ENCODE peak calls at places on chromosomes 12 and 14, in four cellular contexts. D, G, E and Q are unnamed samples.

GRCh38 chr14:102554835-102555819 is 37.3 kb upstream of the RCOR1 start:
- DNase-seq in D (peak), G (peak), E (peak), Q (peak)

GRCh38 chr12:103933237-103933636 is 3.0 kb downstream of the HSP90B1 start:
- DNase-seq in D (no peak), G (no peak), E (no peak), Q (peak)

GRCh38 chr12:88951177-88951576 is 370.9 kb upstream of the KITLG start:
- DNase-seq in D (no peak), G (no peak), E (no peak), Q (peak)

GRCh38 chr12:124694250-124694649 is 126.8 kb upstream of the NCOR2 start:
- DNase-seq in D (no peak), G (no peak), E (no peak), Q (no peak)

GRCh38 chr12:26017484-26018211 is 59.2 kb downstream of the RASSF8 start:
- DNase-seq in D (peak), G (no peak), E (no peak), Q (no peak)

GRCh38 chr14:94998702-94999101 is 158.6 kb downstream of the DICER1 start:
- DNase-seq in D (no peak), G (no peak), E (no peak), Q (no peak)

GRCh38 chr12:93824514-93825500 is 147.6 kb downstream of the CRADD start:
- DNase-seq in D (peak), G (no peak), E (no peak), Q (peak)

GRCh38 chr14:33364536-33364935 is 425.9 kb downstream of the NPAS3 start:
- DNase-seq in D (peak), G (no peak), E (no peak), Q (no peak)

GRCh38 chr12:13834241-13834640 is 147.2 kb downstream of the GRIN2B start:
- DNase-seq in D (no peak), G (no peak), E (no peak), Q (no peak)

GRCh38 chr14:82047777-82048470 is 514.3 kb upstream of the SEL1L start:
- DNase-seq in D (no peak), G (no peak), E (no peak), Q (no peak)

GRCh38 chr14:32697114-32697513 is 241.6 kb upstream of the NPAS3 start:
- DNase-seq in D (no peak), G (no peak), E (no peak), Q (no peak)

GRCh38 chr14:90398315-90398811 is 1.5 kb downstream of the CALM1 start:
- DNase-seq in D (no peak), G (peak), E (peak), Q (no peak)

GRCh38 chr14:58635041-58635440 is 2.7 kb upstream of the DACT1 start:
- DNase-seq in D (no peak), G (no peak), E (no peak), Q (peak)

GRCh38 chr14:84988391-84988790 is 541.6 kb upstream of the FLRT2 start:
- DNase-seq in D (peak), G (no peak), E (no peak), Q (no peak)

GRCh38 chr14:73209943-73210342 is 27.4 kb upstream of the PAPLN start:
- DNase-seq in D (no peak), G (no peak), E (no peak), Q (no peak)

GRCh38 chr12:120252071-120252906 is 13.2 kb downstream of the PXN start:
- DNase-seq in D (no peak), G (peak), E (no peak), Q (no peak)

GRCh38 chr12:127559349-127560040 is 707.5 kb upstream of the TMEM132C start:
- DNase-seq in D (peak), G (peak), E (no peak), Q (no peak)

GRCh38 chr14:81070511-81070910 is 115.1 kb downstream of the TSHR start:
- DNase-seq in D (no peak), G (no peak), E (no peak), Q (no peak)

GRCh38 chr12:88185988-88186387 is 43.9 kb downstream of the TMTC3 start:
- DNase-seq in D (no peak), G (no peak), E (no peak), Q (no peak)

GRCh38 chr14:85508863-85509262 is 21.1 kb upstream of the FLRT2 start:
- DNase-seq in D (no peak), G (no peak), E (no peak), Q (no peak)

GRCh38 chr14:104676694-104677505 is 12.5 kb upstream of the INF2 start:
- DNase-seq in D (peak), G (no peak), E (no peak), Q (no peak)

GRCh38 chr14:30906752-30907658 is 32.6 kb downstream of the COCH start:
- DNase-seq in D (no peak), G (no peak), E (no peak), Q (peak)

GRCh38 chr12:56634837-56635538 is 4.9 kb upstream of the BAZ2A start:
- DNase-seq in D (peak), G (peak), E (peak), Q (peak)

GRCh38 chr12:102480401-102480800 is at the start of gene IGF1:
- DNase-seq in D (no peak), G (no peak), E (no peak), Q (no peak)

GRCh38 chr14:29518335-29518734 is 409.3 kb downstream of the PRKD1 start:
- DNase-seq in D (no peak), G (no peak), E (no peak), Q (no peak)

GRCh38 chr12:85348779-85349178 is 68.8 kb downstream of the ALX1 start:
- DNase-seq in D (no peak), G (no peak), E (no peak), Q (no peak)

GRCh38 chr12:18556081-18556645 is 181.6 kb downstream of the PLCZ1 start:
- DNase-seq in D (no peak), G (no peak), E (no peak), Q (no peak)

GRCh38 chr12:3310271-3311026 is 180.6 kb upstream of the PRMT8 start:
- DNase-seq in D (no peak), G (no peak), E (no peak), Q (no peak)

GRCh38 chr14:80350707-80351106 is 139.4 kb upstream of the DIO2 start:
- DNase-seq in D (no peak), G (no peak), E (no peak), Q (no peak)

GRCh38 chr14:105478624-105479305 is 4.1 kb downstream of the CRIP2 start:
- DNase-seq in D (no peak), G (no peak), E (no peak), Q (no peak)

GRCh38 chr12:19967486-19967885 is 400.9 kb upstream of the PDE3A start:
- DNase-seq in D (peak), G (no peak), E (no peak), Q (no peak)

GRCh38 chr12:104243551-104243950 is 28.0 kb downstream of the TXNRD1 start:
- DNase-seq in D (no peak), G (no peak), E (no peak), Q (no peak)

GRCh38 chr12:124556896-124557501 is 10.4 kb downstream of the NCOR2 start:
- DNase-seq in D (no peak), G (no peak), E (no peak), Q (no peak)

GRCh38 chr12:64008596-64008995 is 164.1 kb downstream of the SRGAP1 start:
- DNase-seq in D (no peak), G (no peak), E (no peak), Q (no peak)

GRCh38 chr12:72901685-72902084 is 629.5 kb downstream of the TRHDE start:
- DNase-seq in D (no peak), G (no peak), E (no peak), Q (no peak)